ENCODE peak calls at places on chromosomes 1 and 21, in eight cellular contexts. One of them, this sample, is unnamed.

GRCh38 chr1:20726107-20726911 is 6.2 kb downstream of the SH2D5 start:
- DNase-seq in CD4-positive, alpha-beta T cell: no peak
- DNase-seq in AG09309: no peak
- DNase-seq in sigmoid colon: peak; percentile 62
- DNase-seq in RWPE2: no peak
- DNase-seq in ovary: peak; percentile 21
- DNase-seq in lower leg skin: no peak
- DNase-seq in GM13977: no peak
- DNase-seq in this sample: no peak

GRCh38 chr1:84892657-84893618 is at the start of gene LPAR3:
- DNase-seq in AG09309: no peak
- DNase-seq in GM13977: peak; percentile 34
- DNase-seq in sigmoid colon: no peak
- DNase-seq in RWPE2: peak; percentile 66
- DNase-seq in lower leg skin: no peak
- DNase-seq in CD4-positive, alpha-beta T cell: no peak
- DNase-seq in ovary: no peak
- DNase-seq in this sample: no peak

GRCh38 chr1:227786673-227787512 is 28.6 kb upstream of the PRSS38 start:
- DNase-seq in GM13977: no peak
- DNase-seq in lower leg skin: peak; percentile 17
- DNase-seq in ovary: peak; percentile 46
- DNase-seq in CD4-positive, alpha-beta T cell: no peak
- DNase-seq in AG09309: no peak
- DNase-seq in sigmoid colon: no peak
- DNase-seq in RWPE2: no peak
- DNase-seq in this sample: no peak

GRCh38 chr1:169326644-169327316 is 40.8 kb downstream of the NME7 start:
- DNase-seq in ovary: no peak
- DNase-seq in GM13977: no peak
- DNase-seq in lower leg skin: no peak
- DNase-seq in CD4-positive, alpha-beta T cell: no peak
- DNase-seq in sigmoid colon: no peak
- DNase-seq in RWPE2: no peak
- DNase-seq in AG09309: no peak
- DNase-seq in this sample: no peak

GRCh38 chr1:161732319-161732718 is 11.0 kb downstream of the FCRLB start:
- DNase-seq in CD4-positive, alpha-beta T cell: no peak
- DNase-seq in ovary: no peak
- DNase-seq in RWPE2: no peak
- DNase-seq in lower leg skin: no peak
- DNase-seq in AG09309: no peak
- DNase-seq in sigmoid colon: no peak
- DNase-seq in GM13977: no peak
- DNase-seq in this sample: no peak

GRCh38 chr21:22345624-22346023 is 1347.4 kb downstream of the NCAM2 start:
- DNase-seq in lower leg skin: no peak
- DNase-seq in CD4-positive, alpha-beta T cell: no peak
- DNase-seq in ovary: no peak
- DNase-seq in sigmoid colon: no peak
- DNase-seq in GM13977: no peak
- DNase-seq in AG09309: no peak
- DNase-seq in RWPE2: no peak
- DNase-seq in this sample: no peak

GRCh38 chr1:51780927-51781326 is 97.6 kb downstream of the NRDC start:
- DNase-seq in AG09309: no peak
- DNase-seq in RWPE2: no peak
- DNase-seq in lower leg skin: no peak
- DNase-seq in CD4-positive, alpha-beta T cell: no peak
- DNase-seq in ovary: no peak
- DNase-seq in sigmoid colon: no peak
- DNase-seq in GM13977: no peak
- DNase-seq in this sample: no peak

GRCh38 chr1:218891577-218891976 is 282.1 kb upstream of the LYPLAL1 start:
- DNase-seq in GM13977: no peak
- DNase-seq in RWPE2: no peak
- DNase-seq in lower leg skin: no peak
- DNase-seq in ovary: no peak
- DNase-seq in sigmoid colon: no peak
- DNase-seq in CD4-positive, alpha-beta T cell: no peak
- DNase-seq in AG09309: no peak
- DNase-seq in this sample: no peak

GRCh38 chr1:233140519-233140918 is 155.0 kb downstream of the PCNX2 start:
- DNase-seq in lower leg skin: no peak
- DNase-seq in sigmoid colon: no peak
- DNase-seq in RWPE2: no peak
- DNase-seq in CD4-positive, alpha-beta T cell: no peak
- DNase-seq in AG09309: no peak
- DNase-seq in GM13977: no peak
- DNase-seq in ovary: no peak
- DNase-seq in this sample: no peak

GRCh38 chr1:208189183-208189582 is 55.0 kb downstream of the PLXNA2 start:
- DNase-seq in AG09309: no peak
- DNase-seq in CD4-positive, alpha-beta T cell: no peak
- DNase-seq in sigmoid colon: no peak
- DNase-seq in GM13977: peak; percentile 56
- DNase-seq in RWPE2: no peak
- DNase-seq in lower leg skin: no peak
- DNase-seq in ovary: no peak
- DNase-seq in this sample: no peak

GRCh38 chr1:24910751-24911650 is 19.1 kb downstream of the RUNX3 start:
- DNase-seq in GM13977: no peak
- DNase-seq in RWPE2: no peak
- DNase-seq in ovary: no peak
- DNase-seq in lower leg skin: peak; percentile 40
- DNase-seq in CD4-positive, alpha-beta T cell: peak; percentile 67
- DNase-seq in AG09309: no peak
- DNase-seq in sigmoid colon: no peak
- DNase-seq in this sample: no peak

GRCh38 chr1:226871636-226872327 is 1.4 kb downstream of the PSEN2 start:
- DNase-seq in lower leg skin: no peak
- DNase-seq in CD4-positive, alpha-beta T cell: no peak
- DNase-seq in AG09309: no peak
- DNase-seq in RWPE2: no peak
- DNase-seq in ovary: no peak
- DNase-seq in GM13977: no peak
- DNase-seq in sigmoid colon: no peak
- DNase-seq in this sample: peak; percentile 32

GRCh38 chr1:151897861-151898468 is 11.3 kb downstream of the THEM4 start:
- DNase-seq in sigmoid colon: no peak
- DNase-seq in AG09309: no peak
- DNase-seq in ovary: no peak
- DNase-seq in CD4-positive, alpha-beta T cell: no peak
- DNase-seq in GM13977: no peak
- DNase-seq in lower leg skin: no peak
- DNase-seq in RWPE2: no peak
- DNase-seq in this sample: no peak

GRCh38 chr1:6048179-6048867 is 2.6 kb downstream of the KCNAB2 start:
- DNase-seq in sigmoid colon: no peak
- DNase-seq in ovary: no peak
- DNase-seq in CD4-positive, alpha-beta T cell: no peak
- DNase-seq in lower leg skin: no peak
- DNase-seq in GM13977: no peak
- DNase-seq in AG09309: no peak
- DNase-seq in RWPE2: no peak
- DNase-seq in this sample: no peak

GRCh38 chr1:185719021-185719420 is 15.2 kb upstream of the HMCN1 start:
- DNase-seq in lower leg skin: peak; percentile 51
- DNase-seq in CD4-positive, alpha-beta T cell: no peak
- DNase-seq in sigmoid colon: no peak
- DNase-seq in ovary: no peak
- DNase-seq in AG09309: peak; percentile 91
- DNase-seq in RWPE2: peak; percentile 75
- DNase-seq in GM13977: no peak
- DNase-seq in this sample: no peak

GRCh38 chr1:220564216-220564615 is 36.3 kb downstream of the MARK1 start:
- DNase-seq in RWPE2: no peak
- DNase-seq in lower leg skin: no peak
- DNase-seq in AG09309: no peak
- DNase-seq in GM13977: no peak
- DNase-seq in ovary: no peak
- DNase-seq in sigmoid colon: no peak
- DNase-seq in CD4-positive, alpha-beta T cell: no peak
- DNase-seq in this sample: no peak

GRCh38 chr1:205430631-205431305 is 8.9 kb upstream of the LEMD1 start:
- DNase-seq in lower leg skin: no peak
- DNase-seq in GM13977: peak; percentile 61
- DNase-seq in sigmoid colon: peak; percentile 74
- DNase-seq in CD4-positive, alpha-beta T cell: peak; percentile 50
- DNase-seq in ovary: peak; percentile 83
- DNase-seq in RWPE2: no peak
- DNase-seq in AG09309: no peak
- DNase-seq in this sample: no peak

GRCh38 chr21:41207401-41208388 is 39.7 kb downstream of the BACE2 start:
- DNase-seq in GM13977: no peak
- DNase-seq in AG09309: peak; percentile 34
- DNase-seq in CD4-positive, alpha-beta T cell: no peak
- DNase-seq in sigmoid colon: peak; percentile 89
- DNase-seq in ovary: no peak
- DNase-seq in lower leg skin: peak; percentile 62
- DNase-seq in RWPE2: no peak
- DNase-seq in this sample: no peak

GRCh38 chr1:53327183-53327941 is 508 bp downstream of the LRP8 start:
- DNase-seq in sigmoid colon: no peak
- DNase-seq in AG09309: no peak
- DNase-seq in GM13977: peak; percentile 67
- DNase-seq in lower leg skin: no peak
- DNase-seq in RWPE2: peak; percentile 63
- DNase-seq in CD4-positive, alpha-beta T cell: peak; percentile 36
- DNase-seq in ovary: peak; percentile 54
- DNase-seq in this sample: peak; percentile 49

GRCh38 chr1:21439345-21439720 is 604 bp upstream of the NBPF3 start:
- DNase-seq in sigmoid colon: no peak
- DNase-seq in RWPE2: no peak
- DNase-seq in ovary: no peak
- DNase-seq in CD4-positive, alpha-beta T cell: no peak
- DNase-seq in GM13977: no peak
- DNase-seq in lower leg skin: no peak
- DNase-seq in AG09309: no peak
- DNase-seq in this sample: no peak

GRCh38 chr21:45156459-45156858 is 82.1 kb downstream of the ADARB1 start:
- DNase-seq in sigmoid colon: peak; percentile 53
- DNase-seq in AG09309: no peak
- DNase-seq in RWPE2: no peak
- DNase-seq in lower leg skin: no peak
- DNase-seq in CD4-positive, alpha-beta T cell: no peak
- DNase-seq in GM13977: no peak
- DNase-seq in ovary: no peak
- DNase-seq in this sample: no peak
- TF ChIP-seq CTCF in sigmoid colon: no peak
- TF ChIP-seq CTCF in AG09309: no peak
- TF ChIP-seq CTCF in RWPE2: no peak
- TF ChIP-seq CTCF in lower leg skin: no peak
- TF ChIP-seq CTCF in CD4-positive, alpha-beta T cell: no peak
- TF ChIP-seq CTCF in GM13977: no peak
- TF ChIP-seq CTCF in ovary: no peak
- TF ChIP-seq CTCF in this sample: no peak

GRCh38 chr21:39182016-39182415 is 1.2 kb downstream of the PSMG1 start:
- DNase-seq in lower leg skin: no peak
- DNase-seq in RWPE2: no peak
- DNase-seq in CD4-positive, alpha-beta T cell: no peak
- DNase-seq in AG09309: no peak
- DNase-seq in GM13977: no peak
- DNase-seq in sigmoid colon: no peak
- DNase-seq in ovary: no peak
- DNase-seq in this sample: no peak

GRCh38 chr21:39182484-39183271 is 573 bp downstream of the PSMG1 start:
- DNase-seq in lower leg skin: peak; percentile 23
- DNase-seq in AG09309: no peak
- DNase-seq in ovary: no peak
- DNase-seq in RWPE2: no peak
- DNase-seq in sigmoid colon: peak; percentile 73
- DNase-seq in CD4-positive, alpha-beta T cell: no peak
- DNase-seq in GM13977: no peak
- DNase-seq in this sample: no peak

GRCh38 chr21:39183272-39184049 is at the start of gene PSMG1:
- DNase-seq in AG09309: peak; percentile 55
- DNase-seq in GM13977: peak; percentile 89
- DNase-seq in lower leg skin: peak; percentile 92
- DNase-seq in ovary: peak; percentile 95
- DNase-seq in CD4-positive, alpha-beta T cell: peak; percentile 92
- DNase-seq in RWPE2: peak; percentile 91
- DNase-seq in sigmoid colon: peak; percentile 96
- DNase-seq in this sample: peak; percentile 92

GRCh38 chr21:39181205-39181818 is 1.9 kb downstream of the PSMG1 start:
- DNase-seq in ovary: no peak
- DNase-seq in sigmoid colon: no peak
- DNase-seq in RWPE2: no peak
- DNase-seq in GM13977: no peak
- DNase-seq in AG09309: no peak
- DNase-seq in lower leg skin: no peak
- DNase-seq in CD4-positive, alpha-beta T cell: no peak
- DNase-seq in this sample: no peak

DNA sequence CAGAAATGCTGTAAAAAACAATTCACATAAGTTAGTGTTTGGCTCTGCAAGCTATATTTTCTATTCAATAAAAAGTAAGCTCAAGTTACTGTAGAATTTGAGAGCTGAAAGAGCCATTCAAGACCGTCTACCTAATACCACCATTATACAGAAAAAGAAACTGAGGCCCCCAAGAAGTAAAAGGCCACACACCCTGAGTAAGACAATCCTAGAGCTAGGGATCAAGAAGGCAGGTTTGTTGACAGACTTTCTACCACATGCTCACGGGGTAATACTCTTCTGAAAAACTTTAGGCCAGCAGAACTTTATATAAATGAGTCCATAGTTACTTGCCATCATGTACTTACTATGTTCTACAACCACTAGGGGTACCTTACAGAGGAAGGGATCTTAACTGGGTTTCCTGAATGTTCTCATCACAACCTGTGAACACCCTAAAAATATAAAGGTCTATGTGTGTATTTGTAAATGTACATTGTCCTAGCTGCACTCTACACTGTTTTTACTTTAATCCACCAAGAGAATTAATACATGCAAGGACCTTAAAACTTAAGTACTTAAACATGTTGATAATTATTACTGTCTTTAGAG is 2.7 kb downstream of the PSMG1 start:
- DNase-seq in CD4-positive, alpha-beta T cell: no peak
- DNase-seq in ovary: no peak
- DNase-seq in sigmoid colon: no peak
- DNase-seq in AG09309: no peak
- DNase-seq in GM13977: no peak
- DNase-seq in lower leg skin: no peak
- DNase-seq in RWPE2: no peak
- DNase-seq in this sample: no peak
- TF ChIP-seq CTCF in CD4-positive, alpha-beta T cell: peak; percentile 39
- TF ChIP-seq CTCF in ovary: no peak
- TF ChIP-seq CTCF in sigmoid colon: no peak
- TF ChIP-seq CTCF in AG09309: peak; percentile 20
- TF ChIP-seq CTCF in GM13977: peak; percentile 1
- TF ChIP-seq CTCF in lower leg skin: no peak
- TF ChIP-seq CTCF in RWPE2: peak; percentile 21
- TF ChIP-seq CTCF in this sample: no peak

GRCh38 chr1:60170709-60171108 is 97.1 kb upstream of the C1orf87 start:
- DNase-seq in ovary: no peak
- DNase-seq in RWPE2: no peak
- DNase-seq in AG09309: no peak
- DNase-seq in lower leg skin: no peak
- DNase-seq in CD4-positive, alpha-beta T cell: no peak
- DNase-seq in sigmoid colon: no peak
- DNase-seq in GM13977: no peak
- DNase-seq in this sample: no peak
- TF ChIP-seq CTCF in ovary: no peak
- TF ChIP-seq CTCF in RWPE2: no peak
- TF ChIP-seq CTCF in AG09309: no peak
- TF ChIP-seq CTCF in lower leg skin: no peak
- TF ChIP-seq CTCF in CD4-positive, alpha-beta T cell: no peak
- TF ChIP-seq CTCF in sigmoid colon: no peak
- TF ChIP-seq CTCF in GM13977: no peak
- TF ChIP-seq CTCF in this sample: no peak

GRCh38 chr1:99527078-99527477 is 118.8 kb upstream of the PALMD start:
- DNase-seq in CD4-positive, alpha-beta T cell: no peak
- DNase-seq in RWPE2: no peak
- DNase-seq in AG09309: no peak
- DNase-seq in sigmoid colon: no peak
- DNase-seq in lower leg skin: no peak
- DNase-seq in GM13977: no peak
- DNase-seq in ovary: no peak
- DNase-seq in this sample: no peak
- TF ChIP-seq CTCF in CD4-positive, alpha-beta T cell: no peak
- TF ChIP-seq CTCF in RWPE2: peak; percentile 46
- TF ChIP-seq CTCF in AG09309: peak; percentile 40
- TF ChIP-seq CTCF in sigmoid colon: no peak
- TF ChIP-seq CTCF in lower leg skin: no peak
- TF ChIP-seq CTCF in GM13977: peak; percentile 11
- TF ChIP-seq CTCF in ovary: no peak
- TF ChIP-seq CTCF in this sample: no peak